ENCODE peak calls at places on chromosomes 16 and 17, in five cellular contexts. H, I, D, W and M are unnamed samples.
A peak's percentile ranks its signal among the peaks of the same experiment; 100 is the strongest.

GRCh38 chr16:23258919-23259237 is 43.2 kb upstream of the SCNN1B start:
- DNase-seq in H (no peak), I (no peak), D (no peak), W (no peak), M (peak; percentile 58)

GRCh38 chr17:48544356-48545021 is 420 bp downstream of the HOXB2 start:
- DNase-seq in H (peak; percentile 89), I (peak; percentile 72), D (peak; percentile 16), W (peak; percentile 94), M (no peak)

GRCh38 chr17:79728169-79728907 is 2.4 kb upstream of the ENPP7 start:
- DNase-seq in H (peak; percentile 94), I (peak; percentile 91), D (peak; percentile 82), W (peak; percentile 87), M (peak; percentile 84)

GRCh38 chr17:57453841-57454240 is 197.5 kb downstream of the MSI2 start:
- DNase-seq in H (no peak), I (no peak), D (peak; percentile 61), W (no peak), M (no peak)

GRCh38 chr17:68835061-68835460 is 120.1 kb downstream of the ABCA8 start:
- DNase-seq in H (no peak), I (no peak), D (no peak), W (no peak), M (no peak)

GRCh38 chr17:82330322-82331239 is 3.0 kb downstream of the SECTM1 start:
- DNase-seq in H (peak; percentile 75), I (no peak), D (peak; percentile 28), W (peak; percentile 58), M (peak; percentile 52)

GRCh38 chr16:19717319-19717718 is 708 bp downstream of the KNOP1 start:
- DNase-seq in H (no peak), I (peak; percentile 76), D (no peak), W (peak; percentile 1), M (no peak)

GRCh38 chr17:44362479-44362963 is 1.1 kb downstream of the FAM171A2 start:
- DNase-seq in H (no peak), I (peak; percentile 36), D (no peak), W (no peak), M (no peak)

DNA sequence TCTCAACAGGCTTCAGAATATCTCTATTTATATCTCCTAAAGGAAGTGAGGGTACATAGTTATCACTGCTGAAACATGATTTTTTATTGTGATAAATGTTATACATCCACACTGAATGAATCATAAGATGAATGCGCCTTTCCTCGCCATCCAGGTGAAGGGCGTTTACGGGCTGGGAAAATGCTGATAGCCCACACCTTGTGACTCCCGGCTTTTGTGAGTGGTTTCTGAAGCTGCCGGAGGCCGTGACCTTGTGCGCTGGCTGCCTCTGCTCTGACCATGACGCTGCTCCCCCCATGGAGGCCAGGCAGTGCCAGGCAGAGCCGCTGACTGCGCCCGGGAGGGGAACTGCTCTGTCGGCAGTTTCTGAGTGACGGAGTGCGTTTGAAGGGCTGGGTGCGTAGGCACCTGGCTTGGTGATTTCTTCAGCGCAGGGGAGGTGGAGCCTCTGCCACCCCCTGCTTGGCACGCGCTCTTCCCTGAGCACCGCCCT is 97.2 kb downstream of the RAP1GAP2 start:
- DNase-seq in H (no peak), I (no peak), D (no peak), W (no peak), M (peak; percentile 88)
- TF ChIP-seq CTCF in H (no peak), I (no peak), D (no peak), W (no peak), M (no peak)

GRCh38 chr16:51755039-51755501 is 604.0 kb upstream of the SALL1 start:
- DNase-seq in H (no peak), I (peak; percentile 36), D (peak; percentile 88), W (no peak), M (no peak)

GRCh38 chr16:51757921-51758479 is 606.9 kb upstream of the SALL1 start:
- DNase-seq in H (no peak), I (no peak), D (no peak), W (no peak), M (no peak)

GRCh38 chr16:51756447-51757123 is 605.5 kb upstream of the SALL1 start:
- DNase-seq in H (no peak), I (peak; percentile 33), D (peak; percentile 53), W (no peak), M (no peak)

GRCh38 chr16:51759329-51759728 is 608.3 kb upstream of the SALL1 start:
- DNase-seq in H (no peak), I (no peak), D (peak; percentile 53), W (no peak), M (no peak)

DNA sequence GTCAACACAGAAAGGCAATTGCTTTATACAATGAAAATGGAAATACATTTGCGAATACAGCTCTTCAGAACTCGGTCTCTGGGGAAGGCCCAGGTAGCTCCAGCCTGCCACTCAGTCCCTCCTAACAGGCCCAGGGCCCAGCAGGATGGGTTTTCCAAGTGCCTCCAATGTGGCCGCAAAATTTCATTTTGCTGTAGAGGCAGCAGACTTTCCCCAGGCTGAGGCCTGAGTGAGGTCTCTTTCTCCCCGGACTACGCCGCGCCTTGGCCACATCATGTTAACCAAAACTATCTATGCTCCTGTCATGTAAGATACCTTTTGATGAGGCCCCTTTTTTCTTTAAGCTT is 606.0 kb upstream of the SALL1 start:
- DNase-seq in H (no peak), I (no peak), D (peak; percentile 74), W (no peak), M (no peak)
- H3K4me3 ChIP-seq in H (no peak overlapping the region), I (no peak overlapping the region), D (peak overlapping the region; percentile 13), W (no peak overlapping the region), M (no peak overlapping the region)

GRCh38 chr16:13331918-13332317 is 430.5 kb downstream of the SHISA9 start:
- DNase-seq in H (no peak), I (no peak), D (no peak), W (no peak), M (no peak)
- TF ChIP-seq CTCF in H (no peak), I (peak; percentile 34), D (no peak), W (no peak), M (no peak)

DNA sequence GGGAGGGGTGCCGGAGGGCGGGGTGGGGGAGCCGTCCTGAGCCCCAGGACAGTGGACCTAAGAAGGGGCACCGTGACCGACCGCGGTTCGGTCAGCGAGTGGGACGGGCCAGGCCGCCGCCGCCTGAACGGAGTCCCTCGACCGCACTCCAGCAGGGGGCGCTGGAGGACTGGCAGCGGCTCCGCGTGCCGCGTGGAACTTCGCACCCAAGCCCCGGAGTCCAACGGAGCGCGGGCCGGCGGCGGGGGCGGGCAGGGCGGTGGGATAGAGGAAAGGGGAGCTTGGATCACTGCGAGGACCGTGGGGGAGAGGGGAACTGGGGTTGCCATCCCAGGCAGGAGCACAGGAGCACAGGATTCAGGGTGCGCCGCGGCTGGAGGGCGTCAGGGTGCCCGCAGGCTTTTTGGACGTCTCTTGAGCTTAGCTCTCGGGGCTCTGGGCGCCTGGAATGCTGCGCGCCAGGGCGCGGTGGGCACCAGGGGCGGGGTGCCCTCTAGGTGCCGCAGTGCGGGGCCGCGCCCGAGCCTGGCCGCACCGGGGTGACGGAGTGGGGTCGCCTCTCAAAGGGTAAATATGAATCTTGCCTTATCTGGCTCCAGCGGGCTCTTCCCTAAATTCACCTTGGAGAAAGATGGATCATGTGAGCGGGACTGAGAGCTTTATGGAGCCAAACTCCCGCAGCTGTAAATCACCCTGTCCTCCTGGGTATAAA is 379 bp upstream of the OTOP2 start:
- DNase-seq in H (peak; percentile 53), I (peak; percentile 76), D (peak; percentile 65), W (peak; percentile 13), M (peak; percentile 63)
- H3K4me3 ChIP-seq in H (peak overlapping the region; percentile 27), I (peak overlapping the region; percentile 49), D (peak overlapping the region; percentile 21), W (no peak overlapping the region), M (peak overlapping the region; percentile 62)

DNA sequence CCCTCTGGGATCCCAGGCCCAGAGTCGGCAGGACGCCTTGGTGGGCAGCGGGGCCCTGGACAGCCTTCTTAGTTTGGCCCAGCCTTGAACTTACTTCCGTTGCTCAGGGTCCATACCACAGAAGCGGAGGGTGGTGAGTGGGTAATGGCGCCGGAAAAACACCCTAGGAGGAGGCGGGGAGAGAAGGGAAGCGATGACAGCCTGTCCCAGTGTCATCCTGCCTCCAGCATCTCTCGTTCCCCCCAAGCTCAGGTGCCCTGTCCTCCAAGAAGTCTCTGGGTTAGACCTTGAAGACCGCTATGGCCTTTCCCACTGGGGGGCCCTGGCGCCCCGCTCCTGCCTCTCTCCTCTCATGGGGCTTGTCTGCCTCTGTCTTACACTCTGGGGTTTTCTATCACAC is 22.9 kb downstream of the TNS4 start:
- DNase-seq in H (no peak), I (no peak), D (no peak), W (no peak), M (no peak)
- TF ChIP-seq CTCF in H (no peak), I (no peak), D (no peak), W (no peak), M (no peak)

GRCh38 chr16:88841521-88842307 is 15.0 kb downstream of the GALNS start:
- DNase-seq in H (no peak), I (no peak), D (no peak), W (no peak), M (no peak)
- H3K4me3 ChIP-seq in H (no peak overlapping the region), I (no peak overlapping the region), D (no peak overlapping the region), W (no peak overlapping the region), M (no peak overlapping the region)

GRCh38 chr16:89491238-89491869 is 993 bp upstream of the ANKRD11 start:
- DNase-seq in H (peak; percentile 40), I (peak; percentile 53), D (no peak), W (peak; percentile 42), M (no peak)
- TF ChIP-seq CTCF in H (peak; percentile 12), I (peak; percentile 11), D (no peak), W (peak; percentile 40), M (peak; percentile 17)